ENCODE peak calls at places on chromosome 13, in four cellular contexts. G, J, N and R are unnamed samples.

GRCh38 chr13:20387441-20387971 is 138.2 kb downstream of the CRYL1 start:
- DNase-seq in G (no peak), J (no peak), N (no peak), R (peak; percentile 28)

GRCh38 chr13:87674143-87674772 is 3.1 kb downstream of the SLITRK5 start:
- DNase-seq in G (peak; percentile 28), N (no peak), J (no peak), R (no peak)

GRCh38 chr13:33466262-33466661 is 180.7 kb upstream of the STARD13 start:
- DNase-seq in N (no peak), G (no peak), J (no peak), R (no peak)

GRCh38 chr13:33279898-33280549 is 5.5 kb downstream of the STARD13 start:
- DNase-seq in G (peak; percentile 91), J (no peak), N (no peak), R (peak; percentile 95)

GRCh38 chr13:98721825-98722510 is 30.5 kb downstream of the SLC15A1 start:
- DNase-seq in J (no peak), N (no peak), G (no peak), R (no peak)

GRCh38 chr13:100817897-100818296 is 143.3 kb upstream of the TMTC4 start:
- DNase-seq in N (no peak), J (no peak), G (no peak), R (no peak)

GRCh38 chr13:26688286-26688685 is 72.3 kb downstream of the GPR12 start:
- DNase-seq in N (no peak), G (no peak), J (no peak), R (no peak)

GRCh38 chr13:79541426-79542049 is 60.6 kb downstream of the NDFIP2 start:
- DNase-seq in G (peak; percentile 69), J (peak; percentile 16), N (no peak), R (peak; percentile 16)

GRCh38 chr13:32911506-32911905 is 104.7 kb upstream of the KL start:
- DNase-seq in G (peak; percentile 70), N (no peak), J (no peak), R (peak; percentile 16)

GRCh38 chr13:113211774-113212173 is 2.4 kb downstream of the CUL4A start:
- DNase-seq in G (peak; percentile 15), J (no peak), N (no peak), R (no peak)

GRCh38 chr13:110331362-110331761 is 24.3 kb downstream of the COL4A2 start:
- DNase-seq in G (no peak), J (no peak), N (no peak), R (peak; percentile 91)

GRCh38 chr13:46311217-46311616 is 75.8 kb downstream of the RUBCNL start:
- DNase-seq in J (no peak), G (no peak), N (no peak), R (no peak)

GRCh38 chr13:40120288-40120687 is 464.8 kb downstream of the COG6 start:
- DNase-seq in N (no peak), J (no peak), G (no peak), R (no peak)

GRCh38 chr13:51557875-51558604 is 26.2 kb upstream of the WDFY2 start:
- DNase-seq in J (no peak), N (no peak), G (peak; percentile 55), R (peak; percentile 85)

GRCh38 chr13:84645196-84646071 is 763.2 kb upstream of the SLITRK1 start:
- DNase-seq in N (no peak), J (no peak), G (no peak), R (no peak)

GRCh38 chr13:109844396-109844795 is 58.0 kb upstream of the IRS2 start:
- DNase-seq in N (no peak), G (no peak), J (no peak), R (no peak)

GRCh38 chr13:83731113-83731512 is 151.2 kb downstream of the SLITRK1 start:
- DNase-seq in G (no peak), J (no peak), N (no peak), R (no peak)

GRCh38 chr13:106917024-106917491 is 349.1 kb upstream of the ARGLU1 start:
- DNase-seq in G (no peak), J (no peak), N (no peak), R (no peak)

GRCh38 chr13:100334209-100334608 is 245.3 kb downstream of the PCCA start:
- DNase-seq in G (no peak), N (no peak), J (no peak), R (no peak)

GRCh38 chr13:20191902-20192469 is 752 bp downstream of the GJB2 start:
- DNase-seq in J (no peak), G (peak; percentile 27), N (no peak), R (peak; percentile 10)

GRCh38 chr13:43846496-43846895 is 33.0 kb downstream of the CCDC122 start:
- DNase-seq in G (no peak), N (no peak), J (no peak), R (no peak)